ENCODE peak calls at places on chromosome 17, in six cellular contexts. One of them, this sample, is unnamed.

GRCh38 chr17:5585814-5586558 is 1.7 kb upstream of the NLRP1 start:
- DNase-seq in RCC 7860: peak; percentile 74
- DNase-seq in CD8-positive, alpha-beta T cell: no peak
- DNase-seq in AG10803: peak; percentile 25
- DNase-seq in activated CD8-positive, alpha-beta memory T cell treated with anti-CD3 and anti-CD28 coated beads, Interleukin-2, amount 50 U/mL, for 4 hours: no peak
- DNase-seq in hepatocyte: no peak
- DNase-seq in this sample: peak; percentile 6

GRCh38 chr17:61458000-61458399 is 5.8 kb downstream of the TBX4 start:
- DNase-seq in RCC 7860: no peak
- DNase-seq in CD8-positive, alpha-beta T cell: no peak
- DNase-seq in AG10803: no peak
- DNase-seq in activated CD8-positive, alpha-beta memory T cell treated with anti-CD3 and anti-CD28 coated beads, Interleukin-2, amount 50 U/mL, for 4 hours: no peak
- DNase-seq in hepatocyte: no peak
- DNase-seq in this sample: no peak

GRCh38 chr17:33154869-33155455 is 138.1 kb downstream of the ASIC2 start:
- DNase-seq in RCC 7860: no peak
- DNase-seq in CD8-positive, alpha-beta T cell: no peak
- DNase-seq in AG10803: no peak
- DNase-seq in activated CD8-positive, alpha-beta memory T cell treated with anti-CD3 and anti-CD28 coated beads, Interleukin-2, amount 50 U/mL, for 4 hours: no peak
- DNase-seq in hepatocyte: no peak
- DNase-seq in this sample: no peak

GRCh38 chr17:62681061-62681938 is 53.8 kb downstream of the MRC2 start:
- DNase-seq in RCC 7860: no peak
- DNase-seq in CD8-positive, alpha-beta T cell: no peak
- DNase-seq in AG10803: no peak
- DNase-seq in activated CD8-positive, alpha-beta memory T cell treated with anti-CD3 and anti-CD28 coated beads, Interleukin-2, amount 50 U/mL, for 4 hours: no peak
- DNase-seq in hepatocyte: no peak
- DNase-seq in this sample: no peak

GRCh38 chr17:47693667-47694017 is 319 bp upstream of the TBKBP1 start:
- DNase-seq in RCC 7860: no peak
- DNase-seq in CD8-positive, alpha-beta T cell: no peak
- DNase-seq in AG10803: no peak
- DNase-seq in activated CD8-positive, alpha-beta memory T cell treated with anti-CD3 and anti-CD28 coated beads, Interleukin-2, amount 50 U/mL, for 4 hours: no peak
- DNase-seq in hepatocyte: no peak
- DNase-seq in this sample: no peak

GRCh38 chr17:34617398-34617797 is 38.0 kb downstream of the TMEM132E start:
- DNase-seq in RCC 7860: no peak
- DNase-seq in CD8-positive, alpha-beta T cell: no peak
- DNase-seq in AG10803: no peak
- DNase-seq in activated CD8-positive, alpha-beta memory T cell treated with anti-CD3 and anti-CD28 coated beads, Interleukin-2, amount 50 U/mL, for 4 hours: no peak
- DNase-seq in hepatocyte: no peak
- DNase-seq in this sample: no peak

GRCh38 chr17:46122486-46122871 is 70.8 kb downstream of the KANSL1 start:
- DNase-seq in RCC 7860: no peak
- DNase-seq in CD8-positive, alpha-beta T cell: no peak
- DNase-seq in AG10803: no peak
- DNase-seq in activated CD8-positive, alpha-beta memory T cell treated with anti-CD3 and anti-CD28 coated beads, Interleukin-2, amount 50 U/mL, for 4 hours: no peak
- DNase-seq in hepatocyte: no peak
- DNase-seq in this sample: no peak

GRCh38 chr17:63911657-63912100 is 621 bp upstream of the CSHL1 start:
- DNase-seq in RCC 7860: peak; percentile 22
- DNase-seq in CD8-positive, alpha-beta T cell: peak; percentile 48
- DNase-seq in AG10803: peak; percentile 8
- DNase-seq in activated CD8-positive, alpha-beta memory T cell treated with anti-CD3 and anti-CD28 coated beads, Interleukin-2, amount 50 U/mL, for 4 hours: peak; percentile 74
- DNase-seq in hepatocyte: peak; percentile 48
- DNase-seq in this sample: peak; percentile 73

GRCh38 chr17:58630883-58631522 is 60.8 kb downstream of the TEX14 start:
- DNase-seq in RCC 7860: no peak
- DNase-seq in CD8-positive, alpha-beta T cell: peak; percentile 3
- DNase-seq in AG10803: no peak
- DNase-seq in activated CD8-positive, alpha-beta memory T cell treated with anti-CD3 and anti-CD28 coated beads, Interleukin-2, amount 50 U/mL, for 4 hours: no peak
- DNase-seq in hepatocyte: peak; percentile 66
- DNase-seq in this sample: no peak

GRCh38 chr17:72030067-72030899 is 90.5 kb upstream of the SOX9 start:
- DNase-seq in RCC 7860: peak; percentile 34
- DNase-seq in CD8-positive, alpha-beta T cell: no peak
- DNase-seq in AG10803: peak; percentile 62
- DNase-seq in activated CD8-positive, alpha-beta memory T cell treated with anti-CD3 and anti-CD28 coated beads, Interleukin-2, amount 50 U/mL, for 4 hours: no peak
- DNase-seq in hepatocyte: peak; percentile 68
- DNase-seq in this sample: peak; percentile 74

GRCh38 chr17:41559548-41559947 is 12.3 kb downstream of the KRT9 start:
- DNase-seq in RCC 7860: no peak
- DNase-seq in CD8-positive, alpha-beta T cell: no peak
- DNase-seq in AG10803: peak; percentile 5
- DNase-seq in activated CD8-positive, alpha-beta memory T cell treated with anti-CD3 and anti-CD28 coated beads, Interleukin-2, amount 50 U/mL, for 4 hours: no peak
- DNase-seq in hepatocyte: no peak
- DNase-seq in this sample: no peak

GRCh38 chr17:14070344-14071007 is 1.2 kb downstream of the COX10 start:
- DNase-seq in RCC 7860: peak; percentile 37
- DNase-seq in CD8-positive, alpha-beta T cell: no peak
- DNase-seq in AG10803: no peak
- DNase-seq in activated CD8-positive, alpha-beta memory T cell treated with anti-CD3 and anti-CD28 coated beads, Interleukin-2, amount 50 U/mL, for 4 hours: no peak
- DNase-seq in hepatocyte: peak; percentile 27
- DNase-seq in this sample: no peak

GRCh38 chr17:5234645-5235576 is at the start of gene SCIMP:
- DNase-seq in RCC 7860: no peak
- DNase-seq in CD8-positive, alpha-beta T cell: no peak
- DNase-seq in AG10803: no peak
- DNase-seq in activated CD8-positive, alpha-beta memory T cell treated with anti-CD3 and anti-CD28 coated beads, Interleukin-2, amount 50 U/mL, for 4 hours: no peak
- DNase-seq in hepatocyte: no peak
- DNase-seq in this sample: no peak

GRCh38 chr17:41360291-41360995 is 9.2 kb downstream of the KRT33B start:
- DNase-seq in RCC 7860: peak; percentile 98
- DNase-seq in CD8-positive, alpha-beta T cell: no peak
- DNase-seq in AG10803: peak; percentile 43
- DNase-seq in activated CD8-positive, alpha-beta memory T cell treated with anti-CD3 and anti-CD28 coated beads, Interleukin-2, amount 50 U/mL, for 4 hours: no peak
- DNase-seq in hepatocyte: peak; percentile 32
- DNase-seq in this sample: peak; percentile 40

GRCh38 chr17:45319239-45319703 is 2.5 kb upstream of the MAP3K14 start:
- DNase-seq in RCC 7860: peak; percentile 85
- DNase-seq in CD8-positive, alpha-beta T cell: no peak
- DNase-seq in AG10803: no peak
- DNase-seq in activated CD8-positive, alpha-beta memory T cell treated with anti-CD3 and anti-CD28 coated beads, Interleukin-2, amount 50 U/mL, for 4 hours: no peak
- DNase-seq in hepatocyte: peak; percentile 70
- DNase-seq in this sample: no peak

GRCh38 chr17:60766778-60767190 is 89.1 kb downstream of the BCAS3 start:
- DNase-seq in RCC 7860: no peak
- DNase-seq in CD8-positive, alpha-beta T cell: no peak
- DNase-seq in AG10803: no peak
- DNase-seq in activated CD8-positive, alpha-beta memory T cell treated with anti-CD3 and anti-CD28 coated beads, Interleukin-2, amount 50 U/mL, for 4 hours: no peak
- DNase-seq in hepatocyte: no peak
- DNase-seq in this sample: no peak

GRCh38 chr17:39485555-39485954 is 24.3 kb downstream of the CDK12 start:
- DNase-seq in RCC 7860: peak; percentile 75
- DNase-seq in CD8-positive, alpha-beta T cell: no peak
- DNase-seq in AG10803: peak; percentile 98
- DNase-seq in activated CD8-positive, alpha-beta memory T cell treated with anti-CD3 and anti-CD28 coated beads, Interleukin-2, amount 50 U/mL, for 4 hours: no peak
- DNase-seq in hepatocyte: peak; percentile 58
- DNase-seq in this sample: peak; percentile 74

GRCh38 chr17:47829870-47830269 is 1.5 kb downstream of the MRPL10 start:
- DNase-seq in RCC 7860: no peak
- DNase-seq in CD8-positive, alpha-beta T cell: no peak
- DNase-seq in AG10803: no peak
- DNase-seq in activated CD8-positive, alpha-beta memory T cell treated with anti-CD3 and anti-CD28 coated beads, Interleukin-2, amount 50 U/mL, for 4 hours: peak; percentile 32
- DNase-seq in hepatocyte: no peak
- DNase-seq in this sample: no peak

GRCh38 chr17:59776577-59776976 is 69.1 kb downstream of the VMP1 start:
- DNase-seq in RCC 7860: no peak
- DNase-seq in CD8-positive, alpha-beta T cell: no peak
- DNase-seq in AG10803: no peak
- DNase-seq in activated CD8-positive, alpha-beta memory T cell treated with anti-CD3 and anti-CD28 coated beads, Interleukin-2, amount 50 U/mL, for 4 hours: no peak
- DNase-seq in hepatocyte: no peak
- DNase-seq in this sample: no peak

GRCh38 chr17:29292992-29293889 is 707 bp downstream of the NUFIP2 start:
- DNase-seq in RCC 7860: peak; percentile 50
- DNase-seq in CD8-positive, alpha-beta T cell: peak; percentile 46
- DNase-seq in AG10803: peak; percentile 44
- DNase-seq in activated CD8-positive, alpha-beta memory T cell treated with anti-CD3 and anti-CD28 coated beads, Interleukin-2, amount 50 U/mL, for 4 hours: peak; percentile 56
- DNase-seq in hepatocyte: peak; percentile 83
- DNase-seq in this sample: peak; percentile 27